ENCODE peak calls at places on chromosomes 11 and 22, in seven cellular contexts. One of them, this sample, is unnamed.
A peak's percentile ranks its signal among the peaks of the same experiment; 100 is the strongest.

GRCh38 chr11:70574725-70575347 is 176.5 kb downstream of the CTTN start:
- DNase-seq in kidney glomerular epithelial cell: no peak
- DNase-seq in HEK293T: no peak
- DNase-seq in SW 1271: no peak
- DNase-seq in pulmonary artery endothelial cell: no peak
- DNase-seq in CD8-positive, alpha-beta memory T cell: peak; percentile 35
- DNase-seq in activated T-helper 1 cell treated with anti-CD3 and anti-CD28 coated beads, Interleukin-12 subunit alpha, Interleukin-12 subunit beta, Interleukin-2, Interleukin-4 antibody, amounts not matched to agents 30 ng/mL and 10 ng/mL and 1 ng/mL, durations not matched to agents 14 hours and 24 hours and 36 hours: no peak
- DNase-seq in this sample: no peak

GRCh38 chr11:93169143-93169542 is 28.6 kb downstream of the SLC36A4 start:
- DNase-seq in HEK293T: no peak
- DNase-seq in kidney glomerular epithelial cell: no peak
- DNase-seq in activated T-helper 1 cell treated with anti-CD3 and anti-CD28 coated beads, Interleukin-12 subunit alpha, Interleukin-12 subunit beta, Interleukin-2, Interleukin-4 antibody, amounts not matched to agents 30 ng/mL and 10 ng/mL and 1 ng/mL, durations not matched to agents 14 hours and 24 hours and 36 hours: no peak
- DNase-seq in SW 1271: no peak
- DNase-seq in pulmonary artery endothelial cell: no peak
- DNase-seq in CD8-positive, alpha-beta memory T cell: no peak
- DNase-seq in this sample: no peak

GRCh38 chr11:107695446-107695845 is 16.4 kb downstream of the SLN start:
- DNase-seq in pulmonary artery endothelial cell: no peak
- DNase-seq in kidney glomerular epithelial cell: no peak
- DNase-seq in CD8-positive, alpha-beta memory T cell: no peak
- DNase-seq in HEK293T: no peak
- DNase-seq in SW 1271: peak; percentile 83
- DNase-seq in activated T-helper 1 cell treated with anti-CD3 and anti-CD28 coated beads, Interleukin-12 subunit alpha, Interleukin-12 subunit beta, Interleukin-2, Interleukin-4 antibody, amounts not matched to agents 30 ng/mL and 10 ng/mL and 1 ng/mL, durations not matched to agents 14 hours and 24 hours and 36 hours: no peak
- DNase-seq in this sample: no peak

GRCh38 chr22:23786752-23787599 is at the start of gene SMARCB1:
- DNase-seq in CD8-positive, alpha-beta memory T cell: peak; percentile 92
- DNase-seq in activated T-helper 1 cell treated with anti-CD3 and anti-CD28 coated beads, Interleukin-12 subunit alpha, Interleukin-12 subunit beta, Interleukin-2, Interleukin-4 antibody, amounts not matched to agents 30 ng/mL and 10 ng/mL and 1 ng/mL, durations not matched to agents 14 hours and 24 hours and 36 hours: peak; percentile 84
- DNase-seq in HEK293T: peak; percentile 98
- DNase-seq in pulmonary artery endothelial cell: peak; percentile 60
- DNase-seq in kidney glomerular epithelial cell: peak; percentile 70
- DNase-seq in SW 1271: peak; percentile 73
- DNase-seq in this sample: peak; percentile 87

GRCh38 chr11:83063073-83063754 is 8.5 kb downstream of the RAB30 start:
- DNase-seq in CD8-positive, alpha-beta memory T cell: no peak
- DNase-seq in kidney glomerular epithelial cell: peak; percentile 51
- DNase-seq in SW 1271: no peak
- DNase-seq in HEK293T: no peak
- DNase-seq in pulmonary artery endothelial cell: no peak
- DNase-seq in activated T-helper 1 cell treated with anti-CD3 and anti-CD28 coated beads, Interleukin-12 subunit alpha, Interleukin-12 subunit beta, Interleukin-2, Interleukin-4 antibody, amounts not matched to agents 30 ng/mL and 10 ng/mL and 1 ng/mL, durations not matched to agents 14 hours and 24 hours and 36 hours: no peak
- DNase-seq in this sample: peak; percentile 7

GRCh38 chr22:35684270-35684700 is 33.4 kb upstream of the APOL5 start:
- DNase-seq in pulmonary artery endothelial cell: no peak
- DNase-seq in activated T-helper 1 cell treated with anti-CD3 and anti-CD28 coated beads, Interleukin-12 subunit alpha, Interleukin-12 subunit beta, Interleukin-2, Interleukin-4 antibody, amounts not matched to agents 30 ng/mL and 10 ng/mL and 1 ng/mL, durations not matched to agents 14 hours and 24 hours and 36 hours: no peak
- DNase-seq in SW 1271: no peak
- DNase-seq in kidney glomerular epithelial cell: no peak
- DNase-seq in HEK293T: no peak
- DNase-seq in CD8-positive, alpha-beta memory T cell: no peak
- DNase-seq in this sample: peak; percentile 52

GRCh38 chr11:71473793-71474080 is 20.7 kb downstream of the NADSYN1 start:
- DNase-seq in CD8-positive, alpha-beta memory T cell: peak; percentile 29
- DNase-seq in HEK293T: no peak
- DNase-seq in pulmonary artery endothelial cell: no peak
- DNase-seq in kidney glomerular epithelial cell: no peak
- DNase-seq in activated T-helper 1 cell treated with anti-CD3 and anti-CD28 coated beads, Interleukin-12 subunit alpha, Interleukin-12 subunit beta, Interleukin-2, Interleukin-4 antibody, amounts not matched to agents 30 ng/mL and 10 ng/mL and 1 ng/mL, durations not matched to agents 14 hours and 24 hours and 36 hours: no peak
- DNase-seq in SW 1271: no peak
- DNase-seq in this sample: no peak

GRCh38 chr11:19200410-19201201 is 1.2 kb downstream of the CSRP3 start:
- DNase-seq in pulmonary artery endothelial cell: peak; percentile 22
- DNase-seq in CD8-positive, alpha-beta memory T cell: no peak
- DNase-seq in SW 1271: no peak
- DNase-seq in HEK293T: no peak
- DNase-seq in kidney glomerular epithelial cell: peak; percentile 17
- DNase-seq in activated T-helper 1 cell treated with anti-CD3 and anti-CD28 coated beads, Interleukin-12 subunit alpha, Interleukin-12 subunit beta, Interleukin-2, Interleukin-4 antibody, amounts not matched to agents 30 ng/mL and 10 ng/mL and 1 ng/mL, durations not matched to agents 14 hours and 24 hours and 36 hours: no peak
- DNase-seq in this sample: no peak

GRCh38 chr11:61041755-61042518 is 60.4 kb upstream of the CD5 start:
- DNase-seq in activated T-helper 1 cell treated with anti-CD3 and anti-CD28 coated beads, Interleukin-12 subunit alpha, Interleukin-12 subunit beta, Interleukin-2, Interleukin-4 antibody, amounts not matched to agents 30 ng/mL and 10 ng/mL and 1 ng/mL, durations not matched to agents 14 hours and 24 hours and 36 hours: peak; percentile 86
- DNase-seq in kidney glomerular epithelial cell: no peak
- DNase-seq in HEK293T: no peak
- DNase-seq in pulmonary artery endothelial cell: no peak
- DNase-seq in SW 1271: no peak
- DNase-seq in CD8-positive, alpha-beta memory T cell: peak; percentile 91
- DNase-seq in this sample: peak; percentile 38

GRCh38 chr22:50268655-50269113 is 1.5 kb downstream of the MAPK11 start:
- DNase-seq in activated T-helper 1 cell treated with anti-CD3 and anti-CD28 coated beads, Interleukin-12 subunit alpha, Interleukin-12 subunit beta, Interleukin-2, Interleukin-4 antibody, amounts not matched to agents 30 ng/mL and 10 ng/mL and 1 ng/mL, durations not matched to agents 14 hours and 24 hours and 36 hours: no peak
- DNase-seq in pulmonary artery endothelial cell: no peak
- DNase-seq in kidney glomerular epithelial cell: no peak
- DNase-seq in HEK293T: no peak
- DNase-seq in SW 1271: no peak
- DNase-seq in CD8-positive, alpha-beta memory T cell: no peak
- DNase-seq in this sample: no peak

GRCh38 chr11:65448074-65448417 is 25.4 kb downstream of the NEAT1 start:
- DNase-seq in activated T-helper 1 cell treated with anti-CD3 and anti-CD28 coated beads, Interleukin-12 subunit alpha, Interleukin-12 subunit beta, Interleukin-2, Interleukin-4 antibody, amounts not matched to agents 30 ng/mL and 10 ng/mL and 1 ng/mL, durations not matched to agents 14 hours and 24 hours and 36 hours: no peak
- DNase-seq in kidney glomerular epithelial cell: no peak
- DNase-seq in HEK293T: no peak
- DNase-seq in pulmonary artery endothelial cell: no peak
- DNase-seq in CD8-positive, alpha-beta memory T cell: no peak
- DNase-seq in SW 1271: no peak
- DNase-seq in this sample: no peak

GRCh38 chr11:66728760-66729385 is at the start of gene SPTBN2:
- DNase-seq in HEK293T: no peak
- DNase-seq in kidney glomerular epithelial cell: no peak
- DNase-seq in activated T-helper 1 cell treated with anti-CD3 and anti-CD28 coated beads, Interleukin-12 subunit alpha, Interleukin-12 subunit beta, Interleukin-2, Interleukin-4 antibody, amounts not matched to agents 30 ng/mL and 10 ng/mL and 1 ng/mL, durations not matched to agents 14 hours and 24 hours and 36 hours: no peak
- DNase-seq in CD8-positive, alpha-beta memory T cell: no peak
- DNase-seq in pulmonary artery endothelial cell: no peak
- DNase-seq in SW 1271: no peak
- DNase-seq in this sample: peak; percentile 50

This sample was measured in Ammon's horn.